ENCODE peak calls at places on chromosomes 2 and 18, in five cellular contexts. One of them, this sample, is unnamed.

GRCh38 chr2:129758461-129759185 is 220.8 kb upstream of the RAB6C start:
- DNase-seq in WERI-Rb-1: no peak
- DNase-seq in fibroblast of lung: no peak
- DNase-seq in tibial artery: peak; percentile 64
- DNase-seq in heart right ventricle: peak; percentile 23
- DNase-seq in this sample: no peak

GRCh38 chr2:168194784-168195522 is 52.4 kb downstream of the STK39 start:
- DNase-seq in WERI-Rb-1: no peak
- DNase-seq in heart right ventricle: no peak
- DNase-seq in tibial artery: no peak
- DNase-seq in fibroblast of lung: no peak
- DNase-seq in this sample: peak; percentile 68

GRCh38 chr2:183014005-183014404 is 24.3 kb downstream of the NCKAP1 start:
- DNase-seq in WERI-Rb-1: no peak
- DNase-seq in tibial artery: no peak
- DNase-seq in heart right ventricle: no peak
- DNase-seq in fibroblast of lung: peak; percentile 37
- DNase-seq in this sample: no peak

GRCh38 chr2:219595250-219595649 is 2.4 kb upstream of the STK11IP start:
- DNase-seq in heart right ventricle: no peak
- DNase-seq in fibroblast of lung: no peak
- DNase-seq in WERI-Rb-1: no peak
- DNase-seq in tibial artery: no peak
- DNase-seq in this sample: peak; percentile 42

GRCh38 chr18:72672364-72673151 is 128.4 kb upstream of the CBLN2 start:
- DNase-seq in heart right ventricle: no peak
- DNase-seq in tibial artery: no peak
- DNase-seq in fibroblast of lung: peak; percentile 18
- DNase-seq in WERI-Rb-1: peak; percentile 42
- DNase-seq in this sample: peak; percentile 73

GRCh38 chr2:20595439-20596192 is 55.3 kb downstream of the HS1BP3 start:
- DNase-seq in WERI-Rb-1: peak; percentile 10
- DNase-seq in tibial artery: peak; percentile 51
- DNase-seq in heart right ventricle: no peak
- DNase-seq in fibroblast of lung: peak; percentile 70
- DNase-seq in this sample: no peak

GRCh38 chr2:200171761-200172482 is 134.6 kb upstream of the SPATS2L start:
- DNase-seq in WERI-Rb-1: no peak
- DNase-seq in fibroblast of lung: peak; percentile 45
- DNase-seq in tibial artery: no peak
- DNase-seq in heart right ventricle: no peak
- DNase-seq in this sample: peak; percentile 36

GRCh38 chr2:134268265-134268664 is 14.4 kb downstream of the MGAT5 start:
- DNase-seq in WERI-Rb-1: no peak
- DNase-seq in heart right ventricle: peak; percentile 51
- DNase-seq in fibroblast of lung: no peak
- DNase-seq in tibial artery: no peak
- DNase-seq in this sample: no peak

GRCh38 chr18:11762429-11762828 is 73.4 kb downstream of the GNAL start:
- DNase-seq in heart right ventricle: no peak
- DNase-seq in tibial artery: no peak
- DNase-seq in fibroblast of lung: no peak
- DNase-seq in WERI-Rb-1: no peak
- DNase-seq in this sample: no peak

GRCh38 chr2:54065411-54065810 is 50.0 kb upstream of the ACYP2 start:
- DNase-seq in tibial artery: no peak
- DNase-seq in fibroblast of lung: peak; percentile 65
- DNase-seq in WERI-Rb-1: no peak
- DNase-seq in heart right ventricle: no peak
- DNase-seq in this sample: peak; percentile 90

GRCh38 chr2:43224571-43225092 is 1.8 kb downstream of the ZFP36L2 start:
- DNase-seq in heart right ventricle: no peak
- DNase-seq in tibial artery: no peak
- DNase-seq in fibroblast of lung: peak; percentile 49
- DNase-seq in WERI-Rb-1: no peak
- DNase-seq in this sample: peak; percentile 57

GRCh38 chr2:54411801-54412354 is 44.2 kb upstream of the SPTBN1 start:
- DNase-seq in WERI-Rb-1: no peak
- DNase-seq in fibroblast of lung: peak; percentile 42
- DNase-seq in tibial artery: no peak
- DNase-seq in heart right ventricle: no peak
- DNase-seq in this sample: no peak

GRCh38 chr2:233051241-233052149 is 8.6 kb upstream of the INPP5D start:
- DNase-seq in fibroblast of lung: peak; percentile 79
- DNase-seq in heart right ventricle: peak; percentile 88
- DNase-seq in WERI-Rb-1: no peak
- DNase-seq in tibial artery: peak; percentile 63
- DNase-seq in this sample: no peak

GRCh38 chr18:10020176-10020575 is 106.4 kb downstream of the VAPA start:
- DNase-seq in heart right ventricle: no peak
- DNase-seq in fibroblast of lung: no peak
- DNase-seq in tibial artery: no peak
- DNase-seq in WERI-Rb-1: no peak
- DNase-seq in this sample: no peak

GRCh38 chr2:148926291-148926961 is 51.4 kb downstream of the KIF5C start:
- DNase-seq in tibial artery: no peak
- DNase-seq in fibroblast of lung: peak; percentile 41
- DNase-seq in WERI-Rb-1: peak; percentile 42
- DNase-seq in heart right ventricle: no peak
- DNase-seq in this sample: peak; percentile 68

GRCh38 chr2:8089596-8089995 is 592.3 kb upstream of the ID2 start:
- DNase-seq in tibial artery: no peak
- DNase-seq in fibroblast of lung: peak; percentile 62
- DNase-seq in WERI-Rb-1: no peak
- DNase-seq in heart right ventricle: no peak
- DNase-seq in this sample: peak; percentile 31

GRCh38 chr2:45432406-45432805 is 178.7 kb downstream of the SRBD1 start:
- DNase-seq in fibroblast of lung: peak; percentile 14
- DNase-seq in WERI-Rb-1: no peak
- DNase-seq in heart right ventricle: no peak
- DNase-seq in tibial artery: no peak
- DNase-seq in this sample: peak; percentile 65

GRCh38 chr18:22204996-22205395 is 35.6 kb downstream of the GATA6 start:
- DNase-seq in heart right ventricle: no peak
- DNase-seq in WERI-Rb-1: no peak
- DNase-seq in tibial artery: no peak
- DNase-seq in fibroblast of lung: no peak
- DNase-seq in this sample: no peak

GRCh38 chr2:128545829-128546228 is 227.2 kb upstream of the HS6ST1 start:
- DNase-seq in WERI-Rb-1: no peak
- DNase-seq in tibial artery: no peak
- DNase-seq in heart right ventricle: no peak
- DNase-seq in fibroblast of lung: no peak
- DNase-seq in this sample: no peak

GRCh38 chr2:230217424-230217823 is 2.4 kb downstream of the SP110 start:
- DNase-seq in heart right ventricle: no peak
- DNase-seq in WERI-Rb-1: no peak
- DNase-seq in tibial artery: no peak
- DNase-seq in fibroblast of lung: no peak
- DNase-seq in this sample: no peak

GRCh38 chr2:233350708-233351107 is 3.6 kb upstream of the DGKD start:
- DNase-seq in tibial artery: no peak
- DNase-seq in heart right ventricle: no peak
- DNase-seq in fibroblast of lung: peak; percentile 64
- DNase-seq in WERI-Rb-1: no peak
- DNase-seq in this sample: peak; percentile 93

GRCh38 chr2:23434721-23435121 is 49.7 kb downstream of the KLHL29 start:
- DNase-seq in heart right ventricle: no peak
- DNase-seq in WERI-Rb-1: peak; percentile 18
- DNase-seq in fibroblast of lung: peak; percentile 65
- DNase-seq in tibial artery: no peak
- DNase-seq in this sample: peak; percentile 25

GRCh38 chr2:160510617-160511016 is 17.0 kb upstream of the RBMS1 start:
- DNase-seq in tibial artery: no peak
- DNase-seq in heart right ventricle: no peak
- DNase-seq in WERI-Rb-1: no peak
- DNase-seq in fibroblast of lung: no peak
- DNase-seq in this sample: peak; percentile 82

GRCh38 chr2:231877533-231878456 is 48.4 kb downstream of the NPPC start:
- DNase-seq in WERI-Rb-1: no peak
- DNase-seq in heart right ventricle: no peak
- DNase-seq in fibroblast of lung: no peak
- DNase-seq in tibial artery: no peak
- DNase-seq in this sample: peak; percentile 15

GRCh38 chr2:150705767-150706166 is 218.3 kb upstream of the RND3 start:
- DNase-seq in fibroblast of lung: no peak
- DNase-seq in WERI-Rb-1: no peak
- DNase-seq in heart right ventricle: no peak
- DNase-seq in tibial artery: no peak
- DNase-seq in this sample: no peak

GRCh38 chr18:66511810-66512209 is 92.1 kb downstream of the CDH19 start:
- DNase-seq in tibial artery: no peak
- DNase-seq in fibroblast of lung: no peak
- DNase-seq in WERI-Rb-1: no peak
- DNase-seq in heart right ventricle: no peak
- DNase-seq in this sample: no peak

GRCh38 chr2:151827564-151828142 is 568 bp downstream of the ARL5A start:
- DNase-seq in heart right ventricle: peak; percentile 9
- DNase-seq in fibroblast of lung: peak; percentile 21
- DNase-seq in WERI-Rb-1: no peak
- DNase-seq in tibial artery: no peak
- DNase-seq in this sample: peak; percentile 57

GRCh38 chr2:32627441-32627900 is 379 bp upstream of the TTC27 start:
- DNase-seq in WERI-Rb-1: peak; percentile 20
- DNase-seq in fibroblast of lung: peak; percentile 48
- DNase-seq in heart right ventricle: peak; percentile 35
- DNase-seq in tibial artery: peak; percentile 38
- DNase-seq in this sample: peak; percentile 62

GRCh38 chr18:49527631-49528327 is 34.1 kb upstream of the LIPG start:
- DNase-seq in WERI-Rb-1: no peak
- DNase-seq in tibial artery: no peak
- DNase-seq in fibroblast of lung: no peak
- DNase-seq in heart right ventricle: no peak
- DNase-seq in this sample: no peak

GRCh38 chr18:49529596-49529995 is 32.3 kb upstream of the LIPG start:
- DNase-seq in tibial artery: no peak
- DNase-seq in WERI-Rb-1: no peak
- DNase-seq in heart right ventricle: no peak
- DNase-seq in fibroblast of lung: no peak
- DNase-seq in this sample: no peak

GRCh38 chr18:49537232-49537876 is 24.5 kb upstream of the LIPG start:
- DNase-seq in fibroblast of lung: no peak
- DNase-seq in heart right ventricle: no peak
- DNase-seq in tibial artery: no peak
- DNase-seq in WERI-Rb-1: no peak
- DNase-seq in this sample: no peak

GRCh38 chr18:49534846-49535601 is 26.8 kb upstream of the LIPG start:
- DNase-seq in fibroblast of lung: no peak
- DNase-seq in WERI-Rb-1: no peak
- DNase-seq in tibial artery: no peak
- DNase-seq in heart right ventricle: no peak
- DNase-seq in this sample: no peak

DNA sequence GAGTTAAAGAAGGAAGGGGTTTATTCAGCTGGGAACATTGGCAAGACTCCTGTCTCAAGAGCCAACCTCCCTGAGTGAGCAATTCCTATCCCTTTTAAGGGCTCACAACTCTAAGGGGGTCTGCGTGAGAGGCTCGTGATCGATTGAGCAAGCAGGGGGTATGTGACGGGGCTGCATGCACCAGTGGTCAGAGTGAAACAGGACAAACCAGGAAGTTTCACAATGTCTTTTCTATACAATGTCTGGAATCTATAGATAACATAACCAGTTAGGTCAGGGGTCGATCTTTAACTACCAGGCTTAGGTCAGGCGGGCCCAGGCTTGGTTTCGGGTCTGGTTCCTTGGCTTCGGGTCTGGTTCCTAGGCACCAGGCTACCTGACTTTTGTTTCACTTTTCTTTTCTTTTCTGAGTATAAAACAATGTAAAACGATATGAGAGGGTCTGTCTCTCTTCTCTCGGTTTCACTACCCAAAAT is 30.1 kb upstream of the LIPG start:
- DNase-seq in WERI-Rb-1: no peak
- DNase-seq in heart right ventricle: no peak
- DNase-seq in tibial artery: no peak
- DNase-seq in fibroblast of lung: no peak
- DNase-seq in this sample: no peak
- H3K4me3 ChIP-seq in WERI-Rb-1: no peak overlapping the region
- H3K4me3 ChIP-seq in heart right ventricle: no peak overlapping the region
- H3K4me3 ChIP-seq in tibial artery: no peak overlapping the region
- H3K4me3 ChIP-seq in fibroblast of lung: no peak overlapping the region
- H3K4me3 ChIP-seq in this sample: no peak overlapping the region

GRCh38 chr18:35110554-35111058 is 69.4 kb downstream of the MAPRE2 start:
- DNase-seq in WERI-Rb-1: no peak
- DNase-seq in heart right ventricle: no peak
- DNase-seq in fibroblast of lung: no peak
- DNase-seq in tibial artery: no peak
- DNase-seq in this sample: no peak
- H3K27me3 ChIP-seq in WERI-Rb-1: no peaks in the 10 kb centered on the region
- H3K27me3 ChIP-seq in heart right ventricle: no peaks in the 10 kb centered on the region
- H3K27me3 ChIP-seq in fibroblast of lung: no peaks in the 10 kb centered on the region
- H3K27me3 ChIP-seq in tibial artery: no peaks in the 10 kb centered on the region
- H3K27me3 ChIP-seq in this sample: no peaks in the 10 kb centered on the region

GRCh38 chr2:159290289-159290907 is 3.9 kb upstream of the WDSUB1 start:
- DNase-seq in tibial artery: peak; percentile 31
- DNase-seq in fibroblast of lung: peak; percentile 98
- DNase-seq in WERI-Rb-1: no peak
- DNase-seq in heart right ventricle: no peak
- DNase-seq in this sample: peak; percentile 93
- H3K4me3 ChIP-seq in tibial artery: no peak overlapping the region
- H3K4me3 ChIP-seq in fibroblast of lung: no peak overlapping the region
- H3K4me3 ChIP-seq in WERI-Rb-1: no peak overlapping the region
- H3K4me3 ChIP-seq in heart right ventricle: no peak overlapping the region
- H3K4me3 ChIP-seq in this sample: peak overlapping the region; percentile 31

DNA sequence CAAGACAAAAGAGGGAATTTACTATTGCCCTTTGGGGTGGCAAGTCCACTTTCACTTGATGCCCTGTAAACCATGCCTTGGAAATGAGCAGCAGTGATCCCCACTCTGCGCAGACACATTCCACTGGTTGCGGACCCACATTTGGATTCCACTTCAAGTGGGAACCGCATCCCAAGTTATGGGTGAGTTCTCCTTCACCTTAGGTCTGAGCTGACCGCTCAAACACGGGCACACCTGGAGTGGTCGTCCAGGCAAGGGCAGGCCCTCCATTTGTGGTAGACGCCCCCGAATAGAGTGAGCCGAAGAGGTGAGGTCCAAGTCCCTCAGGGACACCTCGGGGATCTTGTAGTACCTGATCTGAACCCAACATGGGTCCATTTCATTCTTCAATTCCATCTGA is 9.8 kb upstream of the AGXT start:
- DNase-seq in WERI-Rb-1: no peak
- DNase-seq in fibroblast of lung: no peak
- DNase-seq in tibial artery: no peak
- DNase-seq in heart right ventricle: no peak
- DNase-seq in this sample: no peak
- H3K27me3 ChIP-seq in WERI-Rb-1: no peaks in the 10 kb centered on the region
- H3K27me3 ChIP-seq in fibroblast of lung: no peaks in the 10 kb centered on the region
- H3K27me3 ChIP-seq in tibial artery: no peaks in the 10 kb centered on the region
- H3K27me3 ChIP-seq in heart right ventricle: no peaks in the 10 kb centered on the region
- H3K27me3 ChIP-seq in this sample: peaks cover 30% of the 10 kb centered on the region

GRCh38 chr18:50880108-50880465 is 1.2 kb downstream of the ME2 start:
- DNase-seq in WERI-Rb-1: no peak
- DNase-seq in heart right ventricle: no peak
- DNase-seq in tibial artery: no peak
- DNase-seq in fibroblast of lung: peak; percentile 12
- DNase-seq in this sample: no peak
- H3K4me3 ChIP-seq in WERI-Rb-1: peak overlapping the region; percentile 77
- H3K4me3 ChIP-seq in heart right ventricle: peak overlapping the region; percentile 70
- H3K4me3 ChIP-seq in tibial artery: peak overlapping the region; percentile 97
- H3K4me3 ChIP-seq in fibroblast of lung: peak overlapping the region; percentile 65
- H3K4me3 ChIP-seq in this sample: peak overlapping the region; percentile 100